ENCODE peak calls at places on chromosome 18, in four cellular contexts. O is GM23248, T is GDM1, I is T-helper 9 cell. P is an unnamed sample.
A peak's percentile ranks its signal among the peaks of the same experiment; 100 is the strongest.

GRCh38 chr18:14930576-14930975 is 182.6 kb downstream of the ANKRD30B start:
- DNase-seq in I (no peak), T (no peak), O (no peak), P (no peak)

GRCh38 chr18:62967089-62967488 is 251.7 kb downstream of the PHLPP1 start:
- DNase-seq in T (no peak), I (no peak), O (no peak), P (no peak)

GRCh38 chr18:10928971-10929373 is 220.4 kb downstream of the PIEZO2 start:
- DNase-seq in I (no peak), T (no peak), O (peak; percentile 42), P (peak; percentile 97)

GRCh38 chr18:69956037-69956436 is 8.4 kb upstream of the CD226 start:
- DNase-seq in T (no peak), O (no peak), I (no peak), P (no peak)

GRCh38 chr18:41940506-41941215 is 14.4 kb upstream of the PIK3C3 start:
- DNase-seq in T (no peak), O (peak; percentile 86), I (no peak), P (peak; percentile 97)

GRCh38 chr18:14767474-14767873 is 19.5 kb downstream of the ANKRD30B start:
- DNase-seq in I (no peak), T (no peak), O (no peak), P (no peak)

GRCh38 chr18:2442006-2442405 is 129.3 kb downstream of the METTL4 start:
- DNase-seq in I (no peak), T (no peak), O (no peak), P (no peak)

GRCh38 chr18:74389161-74389927 is 67.8 kb downstream of the DIPK1C start:
- DNase-seq in I (no peak), O (no peak), T (no peak), P (no peak)

GRCh38 chr18:2303517-2304238 is 267.6 kb downstream of the METTL4 start:
- DNase-seq in I (no peak), T (no peak), O (peak; percentile 42), P (no peak)

GRCh38 chr18:22563098-22563707 is 145.5 kb upstream of the CTAGE1 start:
- DNase-seq in T (peak; percentile 51), I (no peak), O (peak; percentile 93), P (peak; percentile 95)

GRCh38 chr18:4157339-4157738 is 297.8 kb downstream of the DLGAP1 start:
- DNase-seq in O (no peak), I (no peak), T (no peak), P (no peak)

GRCh38 chr18:31978616-31979015 is 35.7 kb upstream of the TRAPPC8 start:
- DNase-seq in O (no peak), I (no peak), T (no peak), P (no peak)

GRCh38 chr18:260547-260946 is 7.3 kb downstream of the THOC1 start:
- DNase-seq in O (no peak), T (no peak), I (no peak), P (no peak)

GRCh38 chr18:79897940-79898625 is 53.4 kb downstream of the SLC66A2 start:
- DNase-seq in I (no peak), O (no peak), T (no peak), P (no peak)

GRCh38 chr18:13244135-13244534 is 25.6 kb downstream of the LDLRAD4 start:
- DNase-seq in T (no peak), O (no peak), I (no peak), P (no peak)

GRCh38 chr18:29174891-29175290 is 998.0 kb upstream of the CDH2 start:
- DNase-seq in I (no peak), O (no peak), T (no peak), P (no peak)

GRCh38 chr18:59268722-59269562 is 4.3 kb downstream of the RAX start:
- DNase-seq in T (no peak), I (no peak), O (peak; percentile 52), P (no peak)

GRCh38 chr18:49565656-49566055 is 3.8 kb downstream of the LIPG start:
- DNase-seq in O (peak; percentile 65), I (no peak), T (no peak), P (peak; percentile 16)

GRCh38 chr18:32919799-32920198 is 147.0 kb upstream of the KLHL14 start:
- DNase-seq in O (peak; percentile 17), T (peak; percentile 10), I (no peak), P (no peak)